ENCODE peak calls at places on chromosomes 13 and 19, in ten cellular contexts. One of them, this sample, is unnamed. For H3K27me3, the result is how much of the 10 kb centered on the place peaks cover.

GRCh38 chr19:31963741-31964140 is 381.7 kb upstream of the ZNF507 start:
- DNase-seq in cardiac muscle cell: no peak
- DNase-seq in stomach: no peak
- DNase-seq in PC-9: no peak
- DNase-seq in uterus: no peak
- DNase-seq in tibial artery: no peak
- DNase-seq in tibial nerve: no peak
- DNase-seq in psoas muscle: no peak
- DNase-seq in IMR-90: no peak
- DNase-seq in CD8-positive, alpha-beta T cell: no peak
- DNase-seq in this sample: no peak

GRCh38 chr19:16371540-16371986 is 46.9 kb downstream of the KLF2 start:
- DNase-seq in cardiac muscle cell: no peak
- DNase-seq in tibial artery: no peak
- DNase-seq in CD8-positive, alpha-beta T cell: peak
- DNase-seq in uterus: no peak
- DNase-seq in stomach: peak
- DNase-seq in tibial nerve: no peak
- DNase-seq in IMR-90: no peak
- DNase-seq in PC-9: no peak
- DNase-seq in psoas muscle: peak
- DNase-seq in this sample: peak

GRCh38 chr13:30618186-30618937 is 642 bp downstream of the USPL1 start:
- DNase-seq in cardiac muscle cell: no peak
- DNase-seq in PC-9: no peak
- DNase-seq in uterus: no peak
- DNase-seq in psoas muscle: peak
- DNase-seq in stomach: peak
- DNase-seq in CD8-positive, alpha-beta T cell: no peak
- DNase-seq in tibial nerve: no peak
- DNase-seq in tibial artery: peak
- DNase-seq in IMR-90: no peak
- DNase-seq in this sample: no peak

GRCh38 chr13:80558074-80558473 is 217.1 kb upstream of the SPRY2 start:
- DNase-seq in uterus: no peak
- DNase-seq in tibial artery: no peak
- DNase-seq in tibial nerve: no peak
- DNase-seq in PC-9: no peak
- DNase-seq in psoas muscle: no peak
- DNase-seq in IMR-90: no peak
- DNase-seq in stomach: no peak
- DNase-seq in cardiac muscle cell: no peak
- DNase-seq in CD8-positive, alpha-beta T cell: no peak
- DNase-seq in this sample: no peak

GRCh38 chr19:5131031-5131865 is 162.3 kb downstream of the KDM4B start:
- DNase-seq in psoas muscle: no peak
- DNase-seq in uterus: no peak
- DNase-seq in PC-9: no peak
- DNase-seq in CD8-positive, alpha-beta T cell: no peak
- DNase-seq in tibial nerve: no peak
- DNase-seq in stomach: no peak
- DNase-seq in IMR-90: no peak
- DNase-seq in cardiac muscle cell: no peak
- DNase-seq in tibial artery: no peak
- DNase-seq in this sample: no peak

GRCh38 chr13:82330499-82330898 is 1551.8 kb downstream of the SLITRK1 start:
- DNase-seq in tibial nerve: no peak
- DNase-seq in tibial artery: no peak
- DNase-seq in stomach: no peak
- DNase-seq in CD8-positive, alpha-beta T cell: no peak
- DNase-seq in PC-9: no peak
- DNase-seq in psoas muscle: no peak
- DNase-seq in uterus: no peak
- DNase-seq in cardiac muscle cell: peak
- DNase-seq in IMR-90: no peak
- DNase-seq in this sample: no peak

GRCh38 chr13:113411216-113412023 is 41.9 kb downstream of the ADPRHL1 start:
- DNase-seq in IMR-90: peak
- DNase-seq in CD8-positive, alpha-beta T cell: no peak
- DNase-seq in psoas muscle: peak
- DNase-seq in tibial artery: peak
- DNase-seq in tibial nerve: peak
- DNase-seq in stomach: no peak
- DNase-seq in uterus: peak
- DNase-seq in cardiac muscle cell: peak
- DNase-seq in PC-9: peak
- DNase-seq in this sample: no peak

GRCh38 chr19:31270897-31271568 is 78.2 kb downstream of the TSHZ3 start:
- DNase-seq in tibial artery: peak
- DNase-seq in psoas muscle: no peak
- DNase-seq in IMR-90: peak
- DNase-seq in PC-9: no peak
- DNase-seq in tibial nerve: no peak
- DNase-seq in CD8-positive, alpha-beta T cell: no peak
- DNase-seq in cardiac muscle cell: peak
- DNase-seq in uterus: peak
- DNase-seq in stomach: no peak
- DNase-seq in this sample: no peak

GRCh38 chr19:13507053-13507611 is 853 bp upstream of the CACNA1A start:
- DNase-seq in psoas muscle: no peak
- DNase-seq in stomach: no peak
- DNase-seq in uterus: no peak
- DNase-seq in CD8-positive, alpha-beta T cell: no peak
- DNase-seq in tibial nerve: no peak
- DNase-seq in cardiac muscle cell: peak
- DNase-seq in tibial artery: no peak
- DNase-seq in PC-9: no peak
- DNase-seq in IMR-90: peak
- DNase-seq in this sample: no peak
- H3K27me3 ChIP-seq in psoas muscle: under half
- H3K27me3 ChIP-seq in stomach: under half
- H3K27me3 ChIP-seq in uterus: under half
- H3K27me3 ChIP-seq in CD8-positive, alpha-beta T cell: under half
- H3K27me3 ChIP-seq in tibial nerve: under half
- H3K27me3 ChIP-seq in cardiac muscle cell: under half
- H3K27me3 ChIP-seq in tibial artery: half or more
- H3K27me3 ChIP-seq in PC-9: half or more
- H3K27me3 ChIP-seq in IMR-90: under half
- H3K27me3 ChIP-seq in this sample: under half

GRCh38 chr19:19061491-19061890 is 2.3 kb upstream of the SLC25A42 start:
- DNase-seq in CD8-positive, alpha-beta T cell: no peak
- DNase-seq in psoas muscle: peak
- DNase-seq in cardiac muscle cell: no peak
- DNase-seq in IMR-90: no peak
- DNase-seq in tibial artery: no peak
- DNase-seq in uterus: no peak
- DNase-seq in tibial nerve: no peak
- DNase-seq in PC-9: no peak
- DNase-seq in stomach: peak
- DNase-seq in this sample: no peak

GRCh38 chr19:19062454-19063182 is 1.2 kb upstream of the SLC25A42 start:
- DNase-seq in IMR-90: peak
- DNase-seq in cardiac muscle cell: no peak
- DNase-seq in tibial nerve: no peak
- DNase-seq in tibial artery: no peak
- DNase-seq in uterus: no peak
- DNase-seq in stomach: no peak
- DNase-seq in psoas muscle: no peak
- DNase-seq in PC-9: no peak
- DNase-seq in CD8-positive, alpha-beta T cell: no peak
- DNase-seq in this sample: no peak

GRCh38 chr19:19063183-19064097 is at the start of gene SLC25A42:
- DNase-seq in tibial artery: peak
- DNase-seq in IMR-90: peak
- DNase-seq in PC-9: peak
- DNase-seq in psoas muscle: peak
- DNase-seq in cardiac muscle cell: peak
- DNase-seq in uterus: peak
- DNase-seq in stomach: peak
- DNase-seq in CD8-positive, alpha-beta T cell: peak
- DNase-seq in tibial nerve: peak
- DNase-seq in this sample: peak

GRCh38 chr19:19064811-19065745 is 1.3 kb downstream of the SLC25A42 start:
- DNase-seq in IMR-90: no peak
- DNase-seq in PC-9: no peak
- DNase-seq in tibial artery: no peak
- DNase-seq in CD8-positive, alpha-beta T cell: no peak
- DNase-seq in stomach: no peak
- DNase-seq in tibial nerve: no peak
- DNase-seq in psoas muscle: no peak
- DNase-seq in uterus: no peak
- DNase-seq in cardiac muscle cell: peak
- DNase-seq in this sample: no peak

DNA sequence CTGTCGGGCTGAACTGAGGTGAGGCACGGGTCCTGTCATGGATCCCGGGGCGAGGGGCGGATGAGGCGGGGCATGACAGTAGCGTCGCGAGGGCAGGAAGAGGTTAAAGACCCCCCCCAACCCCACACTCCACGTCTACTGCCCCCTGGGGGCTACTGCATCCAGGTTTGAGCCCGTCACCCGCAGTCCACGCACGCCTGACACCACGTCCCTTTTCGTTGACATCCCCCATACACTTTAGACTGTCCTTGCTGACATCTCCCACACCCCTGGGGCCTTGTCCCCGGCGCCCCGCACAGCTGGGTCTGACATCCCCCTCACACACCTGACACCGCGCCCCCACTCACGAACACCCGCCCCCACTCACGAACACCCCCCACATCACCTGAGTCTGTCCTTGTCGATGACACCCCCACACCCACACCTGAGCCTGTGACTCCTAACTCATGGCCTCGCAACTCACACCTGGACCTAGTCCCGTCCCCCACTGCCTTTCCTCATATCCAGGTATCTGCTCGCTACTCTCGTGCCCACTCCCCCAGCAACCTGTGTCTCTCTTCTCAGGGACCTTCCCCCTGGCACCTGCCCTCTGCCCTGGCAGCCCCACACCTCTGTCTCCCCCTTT is 416 bp downstream of the SLC25A42 start:
- DNase-seq in PC-9: no peak
- DNase-seq in IMR-90: no peak
- DNase-seq in psoas muscle: no peak
- DNase-seq in uterus: no peak
- DNase-seq in tibial artery: peak
- DNase-seq in tibial nerve: no peak
- DNase-seq in stomach: no peak
- DNase-seq in CD8-positive, alpha-beta T cell: no peak
- DNase-seq in cardiac muscle cell: no peak
- DNase-seq in this sample: no peak
- TF ChIP-seq CTCF in PC-9: peak
- TF ChIP-seq CTCF in IMR-90: peak
- TF ChIP-seq CTCF in psoas muscle: no peak
- TF ChIP-seq CTCF in uterus: peak
- TF ChIP-seq CTCF in tibial artery: no peak
- TF ChIP-seq CTCF in tibial nerve: no peak
- TF ChIP-seq CTCF in stomach: peak
- TF ChIP-seq CTCF in CD8-positive, alpha-beta T cell: peak
- TF ChIP-seq CTCF in cardiac muscle cell: peak
- TF ChIP-seq CTCF in this sample: no peak

DNA sequence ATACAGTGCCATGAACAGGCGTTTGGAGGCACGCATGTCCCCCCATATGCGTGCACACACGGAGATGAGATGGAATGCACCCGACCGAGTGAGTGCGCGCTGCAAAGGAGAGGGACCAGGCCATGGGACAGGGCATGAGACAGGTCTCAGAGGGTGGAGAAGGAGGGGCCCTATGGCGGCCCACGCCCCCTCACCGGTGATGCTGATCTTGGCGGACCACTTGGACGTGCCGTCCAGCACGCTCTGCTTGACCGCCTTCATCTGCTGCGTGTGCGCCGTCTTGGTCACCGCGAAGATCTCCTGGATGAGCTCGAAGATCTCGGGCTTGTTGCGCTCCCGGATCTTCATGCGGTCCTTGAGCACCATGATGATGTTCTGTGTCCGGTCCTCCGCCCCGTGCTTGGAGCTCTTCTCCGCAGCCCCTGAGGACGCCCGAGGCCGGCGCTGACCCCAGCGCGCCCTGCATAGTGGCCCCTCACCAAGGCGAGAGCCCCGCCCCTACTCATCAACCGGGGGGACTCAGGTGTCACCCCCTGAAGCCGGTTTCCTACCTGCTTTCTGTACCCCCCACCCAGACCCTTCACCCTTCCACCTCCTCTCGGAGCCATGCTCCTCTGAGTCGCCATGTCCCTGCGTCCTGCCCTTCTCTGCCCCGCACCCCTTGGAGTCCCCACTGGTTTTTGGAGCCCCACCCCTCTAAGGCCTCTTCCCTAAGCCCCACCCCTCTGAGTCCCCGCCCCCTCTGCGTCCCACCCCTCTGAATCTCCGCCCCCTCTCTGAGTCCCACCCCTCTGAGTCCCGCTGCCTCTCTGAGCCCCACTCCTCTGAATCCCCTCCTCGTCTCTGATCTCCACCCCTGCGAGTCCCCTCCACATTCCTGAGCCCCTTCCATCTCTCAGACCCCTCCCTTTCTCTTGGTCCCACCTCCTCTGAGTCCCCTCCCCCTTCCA is 40.8 kb downstream of the UNC13A start:
- DNase-seq in PC-9: no peak
- DNase-seq in tibial artery: no peak
- DNase-seq in psoas muscle: peak
- DNase-seq in stomach: no peak
- DNase-seq in tibial nerve: no peak
- DNase-seq in uterus: no peak
- DNase-seq in cardiac muscle cell: no peak
- DNase-seq in IMR-90: no peak
- DNase-seq in CD8-positive, alpha-beta T cell: no peak
- DNase-seq in this sample: no peak
- H3K27me3 ChIP-seq in PC-9: half or more
- H3K27me3 ChIP-seq in tibial artery: under half
- H3K27me3 ChIP-seq in psoas muscle: under half
- H3K27me3 ChIP-seq in stomach: under half
- H3K27me3 ChIP-seq in tibial nerve: under half
- H3K27me3 ChIP-seq in uterus: under half
- H3K27me3 ChIP-seq in cardiac muscle cell: under half
- H3K27me3 ChIP-seq in IMR-90: under half
- H3K27me3 ChIP-seq in CD8-positive, alpha-beta T cell: under half
- H3K27me3 ChIP-seq in this sample: under half

GRCh38 chr19:3765121-3765520 is 2.6 kb downstream of the MRPL54 start:
- DNase-seq in IMR-90: no peak
- DNase-seq in tibial nerve: no peak
- DNase-seq in uterus: no peak
- DNase-seq in PC-9: no peak
- DNase-seq in cardiac muscle cell: no peak
- DNase-seq in tibial artery: no peak
- DNase-seq in CD8-positive, alpha-beta T cell: no peak
- DNase-seq in psoas muscle: no peak
- DNase-seq in stomach: no peak
- DNase-seq in this sample: no peak

GRCh38 chr19:3760871-3761361 is 576 bp downstream of the APBA3 start:
- DNase-seq in stomach: no peak
- DNase-seq in tibial artery: no peak
- DNase-seq in uterus: no peak
- DNase-seq in CD8-positive, alpha-beta T cell: no peak
- DNase-seq in psoas muscle: peak
- DNase-seq in PC-9: no peak
- DNase-seq in cardiac muscle cell: peak
- DNase-seq in IMR-90: peak
- DNase-seq in tibial nerve: no peak
- DNase-seq in this sample: no peak

GRCh38 chr19:3762130-3762473 is 380 bp upstream of the MRPL54 start:
- DNase-seq in CD8-positive, alpha-beta T cell: no peak
- DNase-seq in PC-9: no peak
- DNase-seq in tibial nerve: no peak
- DNase-seq in tibial artery: no peak
- DNase-seq in IMR-90: no peak
- DNase-seq in stomach: no peak
- DNase-seq in psoas muscle: no peak
- DNase-seq in cardiac muscle cell: no peak
- DNase-seq in uterus: no peak
- DNase-seq in this sample: no peak

GRCh38 chr19:3761382-3762129 is at the start of gene APBA3:
- DNase-seq in uterus: peak
- DNase-seq in tibial nerve: peak
- DNase-seq in psoas muscle: peak
- DNase-seq in CD8-positive, alpha-beta T cell: peak
- DNase-seq in cardiac muscle cell: peak
- DNase-seq in stomach: peak
- DNase-seq in PC-9: peak
- DNase-seq in IMR-90: peak
- DNase-seq in tibial artery: peak
- DNase-seq in this sample: peak

DNA sequence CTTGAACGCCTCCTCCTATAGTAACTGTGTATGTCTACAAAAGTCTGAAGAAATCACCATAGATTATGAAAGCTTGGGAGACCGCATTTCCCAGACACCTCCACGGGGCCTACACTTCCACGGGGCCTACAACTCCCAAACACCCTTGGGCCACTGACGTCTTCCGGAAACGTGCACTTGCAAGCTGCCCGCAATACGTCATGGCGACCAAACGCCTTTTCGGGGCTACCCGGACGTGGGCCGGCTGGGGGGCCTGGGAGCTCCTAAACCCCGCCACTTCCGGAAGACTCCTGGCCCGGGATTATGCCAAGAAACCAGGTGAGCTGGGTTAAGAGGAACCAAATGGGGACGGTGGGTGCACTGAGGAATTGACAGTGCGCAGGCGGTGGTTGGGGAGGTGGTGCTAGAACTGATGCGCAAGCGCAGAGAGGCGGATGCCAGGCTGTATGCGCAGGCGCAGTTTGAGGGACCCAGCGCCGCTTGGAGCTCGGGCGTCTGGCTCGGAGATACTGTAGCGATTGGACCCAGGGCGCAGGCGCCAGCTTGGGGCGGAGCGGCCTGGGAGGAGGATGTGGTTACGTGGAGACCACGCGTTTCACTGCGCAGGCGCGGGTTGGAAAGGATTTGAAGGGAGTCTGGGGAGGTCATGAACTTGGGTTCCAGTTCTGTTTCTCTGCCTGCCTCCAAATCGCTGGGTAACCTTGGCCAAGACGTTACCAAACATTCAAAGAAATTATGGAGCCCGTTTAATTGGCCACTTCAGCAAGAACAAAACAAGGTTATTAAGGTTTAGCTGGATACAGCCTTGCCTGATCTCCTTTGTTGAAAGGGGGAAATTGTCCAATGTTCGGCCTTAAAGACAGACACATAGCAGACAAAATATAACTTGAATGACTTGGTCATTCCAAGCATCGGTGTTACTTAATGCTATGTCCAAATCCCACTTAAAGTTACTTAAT is at the start of gene MRPL54:
- DNase-seq in IMR-90: peak
- DNase-seq in tibial artery: peak
- DNase-seq in cardiac muscle cell: peak
- DNase-seq in CD8-positive, alpha-beta T cell: peak
- DNase-seq in PC-9: peak
- DNase-seq in tibial nerve: peak
- DNase-seq in stomach: peak
- DNase-seq in uterus: peak
- DNase-seq in psoas muscle: peak
- DNase-seq in this sample: peak
- TF ChIP-seq CTCF in IMR-90: no peak
- TF ChIP-seq CTCF in tibial artery: peak
- TF ChIP-seq CTCF in cardiac muscle cell: no peak
- TF ChIP-seq CTCF in CD8-positive, alpha-beta T cell: no peak
- TF ChIP-seq CTCF in PC-9: no peak
- TF ChIP-seq CTCF in tibial nerve: no peak
- TF ChIP-seq CTCF in stomach: no peak
- TF ChIP-seq CTCF in uterus: no peak
- TF ChIP-seq CTCF in psoas muscle: no peak
- TF ChIP-seq CTCF in this sample: no peak

This sample was measured in lung.